ENCODE peak calls at places on chromosome 9, in seven cellular contexts. D is gastrocnemius medialis, I is pancreas, U is WERI-Rb-1, F is small intestine, X is left ventricle myocardium inferior, O is sigmoid colon. P is an unnamed sample.

GRCh38 chr9:36987409-36987808 is 46.7 kb downstream of the PAX5 start:
- DNase-seq in D (no peak), I (no peak), U (no peak), F (no peak), X (no peak), O (no peak), P (no peak)

GRCh38 chr9:96450613-96451544 is 910 bp downstream of the HABP4 start:
- DNase-seq in D (peak; percentile 3), I (peak; percentile 77), U (peak; percentile 28), F (peak; percentile 50), X (peak; percentile 22), O (peak; percentile 74), P (peak; percentile 19)

GRCh38 chr9:115063058-115063850 is 54.7 kb downstream of the TNC start:
- DNase-seq in D (no peak), I (no peak), U (no peak), F (no peak), X (no peak), O (no peak), P (peak; percentile 33)

GRCh38 chr9:123399803-123400378 is 43.9 kb downstream of the CRB2 start:
- DNase-seq in D (no peak), I (no peak), U (peak; percentile 61), F (no peak), X (no peak), O (no peak), P (no peak)

GRCh38 chr9:128684325-128685021 is 4.5 kb upstream of the SET start:
- DNase-seq in D (peak; percentile 43), I (peak; percentile 94), U (peak; percentile 92), F (peak; percentile 95), X (peak; percentile 71), O (peak; percentile 87), P (peak; percentile 74)

GRCh38 chr9:37920471-37921167 is 16.7 kb upstream of the SLC25A51 start:
- DNase-seq in D (no peak), I (no peak), U (no peak), F (peak; percentile 20), X (no peak), O (peak; percentile 63), P (no peak)

GRCh38 chr9:126376311-126376902 is 49.8 kb downstream of the MVB12B start:
- DNase-seq in D (no peak), I (no peak), U (no peak), F (no peak), X (no peak), O (no peak), P (no peak)

GRCh38 chr9:16515879-16516289 is 354.6 kb downstream of the BNC2 start:
- DNase-seq in D (no peak), I (no peak), U (no peak), F (no peak), X (no peak), O (no peak), P (no peak)

GRCh38 chr9:20315672-20316071 is 306.6 kb downstream of the MLLT3 start:
- DNase-seq in D (no peak), I (no peak), U (no peak), F (no peak), X (no peak), O (no peak), P (no peak)

GRCh38 chr9:135559606-135560005 is 1.9 kb upstream of the PAEP start:
- DNase-seq in D (no peak), I (no peak), U (no peak), F (no peak), X (no peak), O (no peak), P (no peak)

GRCh38 chr9:99445920-99446319 is 223.8 kb downstream of the SEC61B start:
- DNase-seq in D (no peak), I (no peak), U (no peak), F (no peak), X (no peak), O (no peak), P (no peak)

GRCh38 chr9:5587024-5587423 is 41.9 kb upstream of the RIC1 start:
- DNase-seq in D (no peak), I (no peak), U (no peak), F (no peak), X (no peak), O (no peak), P (no peak)

GRCh38 chr9:91185193-91185886 is 176.4 kb downstream of the AUH start:
- DNase-seq in D (no peak), I (no peak), U (no peak), F (peak; percentile 64), X (no peak), O (peak; percentile 40), P (no peak)

GRCh38 chr9:136597965-136598364 is 52.1 kb upstream of the NOTCH1 start:
- DNase-seq in D (no peak), I (peak; percentile 47), U (no peak), F (no peak), X (no peak), O (no peak), P (no peak)

GRCh38 chr9:113580041-113580953 is 116.8 kb downstream of the RGS3 start:
- DNase-seq in D (peak; percentile 40), I (peak; percentile 93), U (no peak), F (peak; percentile 39), X (peak; percentile 80), O (peak; percentile 84), P (peak; percentile 34)

GRCh38 chr9:132806723-132807421 is 71.2 kb downstream of the AK8 start:
- DNase-seq in D (no peak), I (no peak), U (no peak), F (no peak), X (no peak), O (no peak), P (no peak)

GRCh38 chr9:94719878-94720277 is 6.6 kb upstream of the AOPEP start:
- DNase-seq in D (no peak), I (no peak), U (no peak), F (no peak), X (no peak), O (no peak), P (no peak)

GRCh38 chr9:72025956-72026355 is 34.5 kb downstream of the C9orf57 start:
- DNase-seq in D (no peak), I (no peak), U (no peak), F (peak; percentile 76), X (no peak), O (no peak), P (no peak)

GRCh38 chr9:123091459-123091858 is 58.0 kb downstream of the GPR21 start:
- DNase-seq in D (no peak), I (no peak), U (no peak), F (no peak), X (no peak), O (no peak), P (no peak)

GRCh38 chr9:79149585-79149984 is 422.2 kb upstream of the TLE4 start:
- DNase-seq in D (no peak), I (no peak), U (no peak), F (no peak), X (no peak), O (no peak), P (no peak)

GRCh38 chr9:100686420-100686819 is 108.5 kb downstream of the CAVIN4 start:
- DNase-seq in D (no peak), I (no peak), U (no peak), F (no peak), X (no peak), O (no peak), P (no peak)

GRCh38 chr9:21800931-21801682 is 1.3 kb upstream of the MTAP start:
- DNase-seq in D (no peak), I (no peak), U (no peak), F (no peak), X (no peak), O (no peak), P (no peak)
- H3K27ac ChIP-seq in D (peak overlapping the region; percentile 78), I (no peak overlapping the region), U (no peak overlapping the region), F (no peak overlapping the region), X (peak overlapping the region; percentile 96), O (peak overlapping the region; percentile 94), P (peak overlapping the region; percentile 93)

DNA sequence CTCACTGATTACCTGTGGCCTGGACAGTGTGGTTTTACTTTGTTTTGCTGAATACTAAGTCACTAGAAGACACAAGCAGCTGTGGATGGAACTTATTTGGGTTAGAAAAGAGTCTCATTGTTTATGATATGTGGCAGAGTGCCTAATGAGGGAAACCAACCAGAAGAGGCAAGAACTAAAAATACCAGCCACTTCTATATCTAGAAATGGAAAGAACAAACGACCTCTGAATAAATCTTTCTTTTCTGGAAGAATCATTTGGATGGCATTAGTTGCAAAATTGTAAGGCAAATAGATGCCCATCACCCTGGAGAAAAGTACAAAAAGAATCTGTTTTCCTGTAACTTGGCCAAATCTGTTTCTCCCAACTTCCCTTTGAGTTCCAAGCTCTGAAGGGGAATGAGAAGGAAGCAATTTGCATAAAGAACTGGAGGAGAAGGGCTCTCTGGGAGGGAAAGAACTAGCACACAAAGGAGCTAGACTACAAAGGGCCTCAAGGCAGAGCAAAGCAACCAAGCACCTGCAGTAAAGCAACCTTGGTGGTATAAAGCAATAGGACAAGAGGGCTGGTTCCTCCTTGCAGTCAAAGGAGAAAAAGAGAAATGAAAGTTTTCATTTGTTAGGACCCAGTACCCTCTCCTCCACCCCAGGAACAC is 455.4 kb downstream of the CAAP1 start:
- DNase-seq in D (no peak), I (no peak), U (no peak), F (no peak), X (no peak), O (no peak), P (no peak)
- H3K27ac ChIP-seq in D (no peak overlapping the region), I (no peak overlapping the region), U (no peak overlapping the region), F (no peak overlapping the region), X (no peak overlapping the region), O (no peak overlapping the region), P (no peak overlapping the region)

GRCh38 chr9:120152295-120152694 is 427.7 kb downstream of the CDK5RAP2 start:
- DNase-seq in D (no peak), I (no peak), U (peak; percentile 98), F (no peak), X (peak; percentile 18), O (no peak), P (no peak)
- H3K27ac ChIP-seq in D (no peak overlapping the region), I (no peak overlapping the region), U (peak overlapping the region; percentile 49), F (no peak overlapping the region), X (no peak overlapping the region), O (no peak overlapping the region), P (no peak overlapping the region)

GRCh38 chr9:130393681-130394071 is 51.1 kb upstream of the ASS1 start:
- DNase-seq in D (no peak), I (no peak), U (no peak), F (no peak), X (no peak), O (no peak), P (no peak)
- H3K27ac ChIP-seq in D (no peak overlapping the region), I (no peak overlapping the region), U (no peak overlapping the region), F (no peak overlapping the region), X (no peak overlapping the region), O (no peak overlapping the region), P (no peak overlapping the region)

GRCh38 chr9:105912157-105912867 is 218.0 kb downstream of the TMEM38B start:
- DNase-seq in D (no peak), I (no peak), U (no peak), F (no peak), X (no peak), O (no peak), P (no peak)
- H3K27ac ChIP-seq in D (peak overlapping the region; percentile 86), I (no peak overlapping the region), U (no peak overlapping the region), F (no peak overlapping the region), X (no peak overlapping the region), O (no peak overlapping the region), P (no peak overlapping the region)

P was measured in uterus.